ENCODE peak calls at places on chromosomes 7 and 10, in four cellular contexts. J is spleen, K is endothelial cell of umbilical vein, Z is H1. C is an unnamed sample.

GRCh38 chr7:137091396-137091795 is 222.9 kb downstream of the CHRM2 start:
- DNase-seq in J (no peak), K (peak; percentile 52), Z (no peak), C (no peak)

GRCh38 chr10:122733450-122733849 is 33.8 kb upstream of the C10orf120 start:
- DNase-seq in J (no peak), K (no peak), Z (no peak), C (no peak)

GRCh38 chr10:33453081-33453850 is 118.8 kb upstream of the NRP1 start:
- DNase-seq in J (no peak), K (no peak), Z (no peak), C (no peak)

GRCh38 chr7:44045226-44046014 is 918 bp downstream of the DBNL start:
- DNase-seq in J (no peak), K (no peak), Z (no peak), C (no peak)

GRCh38 chr7:73988197-73988596 is 39.8 kb upstream of the ELN start:
- DNase-seq in J (no peak), K (no peak), Z (no peak), C (no peak)

GRCh38 chr7:4204530-4205165 is 477.4 kb upstream of the FOXK1 start:
- DNase-seq in J (peak; percentile 60), K (no peak), Z (no peak), C (no peak)

GRCh38 chr10:78419481-78420265 is 386.0 kb downstream of the RPS24 start:
- DNase-seq in J (no peak), K (no peak), Z (no peak), C (no peak)

GRCh38 chr7:73811760-73812168 is 19.0 kb upstream of the CLDN4 start:
- DNase-seq in J (peak; percentile 86), K (peak; percentile 59), Z (peak; percentile 92), C (peak; percentile 88)

GRCh38 chr7:130950741-130951140 is 216.7 kb upstream of the KLF14 start:
- DNase-seq in J (no peak), K (no peak), Z (no peak), C (no peak)
- TF ChIP-seq POLR2A in J (no peak), K (no peak), Z (no peak), C (no peak)

DNA sequence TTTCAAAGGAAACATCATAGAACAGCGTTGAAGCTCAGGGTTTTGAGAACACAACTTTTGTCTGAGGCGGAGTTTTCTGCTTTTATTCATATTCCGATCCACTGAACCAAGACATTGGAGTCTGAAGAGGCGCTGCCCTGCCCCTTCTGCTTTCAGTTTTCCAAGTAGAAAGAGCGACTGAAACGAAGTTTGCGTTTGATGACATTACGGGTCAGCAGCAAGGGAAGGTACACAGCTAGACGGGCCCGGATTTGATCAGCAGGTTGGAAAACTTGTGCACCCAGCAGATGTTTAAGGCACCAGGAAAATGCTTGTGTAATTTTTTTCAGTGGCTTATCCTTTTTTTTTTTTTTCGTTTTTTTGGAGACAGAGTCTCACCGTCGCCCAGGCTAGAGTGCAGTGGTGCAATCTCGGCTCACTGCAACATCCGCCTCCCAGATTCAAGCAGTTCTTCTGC is 720 bp downstream of the SUN1 start:
- DNase-seq in J (peak; percentile 16), K (no peak), Z (no peak), C (no peak)
- TF ChIP-seq POLR2AphosphoS5 in J (no peak), K (no peak), Z (no peak), C (no peak)

GRCh38 chr7:100021297-100021696 is 5.9 kb downstream of the ZKSCAN1 start:
- DNase-seq in J (no peak), K (no peak), Z (no peak), C (no peak)

GRCh38 chr7:100024020-100024619 is 8.7 kb downstream of the ZKSCAN1 start:
- DNase-seq in J (no peak), K (no peak), Z (no peak), C (no peak)

GRCh38 chr7:100019908-100020307 is 4.5 kb downstream of the ZKSCAN1 start:
- DNase-seq in J (no peak), K (no peak), Z (no peak), C (no peak)

GRCh38 chr7:100023526-100023925 is 8.1 kb downstream of the ZKSCAN1 start:
- DNase-seq in J (no peak), K (no peak), Z (no peak), C (no peak)

DNA sequence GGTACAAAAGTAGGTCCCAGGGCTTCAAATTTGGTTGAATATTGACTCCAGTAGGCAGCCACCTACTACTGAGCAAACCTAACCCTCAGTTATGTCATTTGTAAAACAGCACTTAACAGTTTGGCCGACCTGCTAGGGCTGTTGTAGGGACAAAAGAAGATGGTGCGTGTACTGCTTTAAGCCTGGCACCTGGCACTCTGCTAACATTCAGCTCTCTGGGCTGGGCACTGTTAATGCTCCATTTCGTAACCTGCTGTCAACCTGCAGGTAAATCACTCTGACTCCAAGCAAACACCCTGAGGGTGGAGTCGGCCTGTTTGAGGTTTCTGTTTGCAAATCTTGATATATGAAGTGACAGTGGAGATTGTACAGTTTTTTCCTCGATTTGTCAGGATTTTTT is 7.2 kb downstream of the ZKSCAN1 start:
- DNase-seq in J (no peak), K (no peak), Z (no peak), C (peak; percentile 77)
- H3K4me3 ChIP-seq in J (no peak overlapping the region), K (no peak overlapping the region), Z (no peak overlapping the region), C (no peak overlapping the region)

DNA sequence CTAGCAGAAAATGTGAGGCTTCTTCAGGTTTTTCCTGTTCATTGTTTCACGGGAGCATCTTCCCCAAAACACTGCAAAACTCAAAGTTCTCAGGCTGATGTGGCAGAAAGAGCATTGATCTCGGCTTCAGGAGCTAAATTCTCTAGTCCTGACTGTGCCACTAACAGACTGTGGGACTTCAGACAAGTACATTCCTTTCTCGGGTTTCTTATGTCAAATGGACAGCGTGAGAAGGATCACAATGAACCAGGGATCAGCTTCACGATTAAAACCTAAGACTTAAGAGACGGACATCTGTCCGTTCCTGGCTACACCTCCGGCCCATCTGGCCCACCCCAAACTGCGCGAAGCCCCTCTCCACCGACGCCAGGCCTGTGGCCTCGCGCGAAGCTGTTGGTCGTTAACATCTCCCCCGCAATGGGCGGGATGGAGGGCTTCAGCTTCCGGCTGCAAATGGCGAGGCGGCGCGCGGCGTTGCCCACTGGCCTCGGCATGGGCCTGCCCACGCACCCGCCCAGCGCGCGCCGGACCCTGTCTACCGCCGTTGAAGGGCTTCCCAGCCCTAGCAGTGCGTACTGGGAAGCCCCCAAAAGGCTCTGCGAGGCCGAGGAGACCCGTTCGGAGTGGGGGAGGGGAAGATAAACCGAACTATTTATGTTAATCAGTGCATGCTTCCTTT is 549 bp upstream of the DDX50 start:
- DNase-seq in J (peak; percentile 94), K (no peak), Z (peak; percentile 85), C (no peak)
- TF ChIP-seq POLR2A in J (no peak), K (peak; percentile 79), Z (peak; percentile 64), C (no peak)

GRCh38 chr7:25430200-25430953 is 202.1 kb upstream of the NPVF start:
- DNase-seq in J (no peak), K (no peak), Z (no peak), C (no peak)

GRCh38 chr7:25432807-25433206 is 204.5 kb upstream of the NPVF start:
- DNase-seq in J (no peak), K (no peak), Z (no peak), C (no peak)

GRCh38 chr7:25427721-25428120 is 199.4 kb upstream of the NPVF start:
- DNase-seq in J (no peak), K (no peak), Z (no peak), C (no peak)

GRCh38 chr7:25431956-25432355 is 203.7 kb upstream of the NPVF start:
- DNase-seq in J (no peak), K (no peak), Z (no peak), C (no peak)

GRCh38 chr7:25429731-25430130 is 201.4 kb upstream of the NPVF start:
- DNase-seq in J (no peak), K (no peak), Z (no peak), C (peak; percentile 22)
- TF ChIP-seq POLR2AphosphoS5 in J (no peak), K (no peak), Z (no peak), C (no peak)

C was measured in transverse colon.